ENCODE peak calls at places on chromosome 13, in five cellular contexts. One of them, this sample, is unnamed. For H3K4me1, the result is how much of the 10 kb centered on the place peaks cover.

GRCh38 chr13:29499766-29500165 is 95.7 kb downstream of the SLC7A1 start:
- DNase-seq in GM23248: no peak
- DNase-seq in astrocyte: no peak
- DNase-seq in colonic mucosa: no peak
- DNase-seq in aorta: no peak
- DNase-seq in this sample: no peak

GRCh38 chr13:91721413-91721812 is 323.0 kb downstream of the GPC5 start:
- DNase-seq in GM23248: no peak
- DNase-seq in astrocyte: no peak
- DNase-seq in colonic mucosa: no peak
- DNase-seq in aorta: no peak
- DNase-seq in this sample: no peak

GRCh38 chr13:105774739-105775460 is 760.6 kb downstream of the EFNB2 start:
- DNase-seq in GM23248: no peak
- DNase-seq in astrocyte: peak
- DNase-seq in colonic mucosa: no peak
- DNase-seq in aorta: no peak
- DNase-seq in this sample: no peak

GRCh38 chr13:94993608-94994007 is 281.3 kb upstream of the SOX21 start:
- DNase-seq in GM23248: no peak
- DNase-seq in astrocyte: peak
- DNase-seq in colonic mucosa: no peak
- DNase-seq in aorta: no peak
- DNase-seq in this sample: no peak

GRCh38 chr13:64774915-64775314 is 2455.2 kb downstream of the PCDH9 start:
- DNase-seq in GM23248: no peak
- DNase-seq in astrocyte: no peak
- DNase-seq in colonic mucosa: no peak
- DNase-seq in aorta: no peak
- DNase-seq in this sample: no peak

GRCh38 chr13:75633285-75633684 is 2.8 kb upstream of the LMO7 start:
- DNase-seq in GM23248: peak
- DNase-seq in astrocyte: peak
- DNase-seq in colonic mucosa: no peak
- DNase-seq in aorta: no peak
- DNase-seq in this sample: no peak

GRCh38 chr13:30049692-30050091 is 199.3 kb upstream of the UBL3 start:
- DNase-seq in GM23248: peak
- DNase-seq in astrocyte: no peak
- DNase-seq in colonic mucosa: no peak
- DNase-seq in aorta: no peak
- DNase-seq in this sample: no peak

GRCh38 chr13:49499889-49500660 is 4.3 kb downstream of the PHF11 start:
- DNase-seq in GM23248: peak
- DNase-seq in astrocyte: peak
- DNase-seq in colonic mucosa: no peak
- DNase-seq in aorta: no peak
- DNase-seq in this sample: no peak

GRCh38 chr13:66397133-66397532 is 833.0 kb downstream of the PCDH9 start:
- DNase-seq in GM23248: no peak
- DNase-seq in astrocyte: no peak
- DNase-seq in colonic mucosa: no peak
- DNase-seq in aorta: no peak
- DNase-seq in this sample: no peak

GRCh38 chr13:59787679-59788078 is 376.0 kb downstream of the DIAPH3 start:
- DNase-seq in GM23248: no peak
- DNase-seq in astrocyte: no peak
- DNase-seq in colonic mucosa: no peak
- DNase-seq in aorta: no peak
- DNase-seq in this sample: no peak

GRCh38 chr13:77565635-77566034 is 30.1 kb downstream of the SCEL start:
- DNase-seq in GM23248: peak
- DNase-seq in astrocyte: peak
- DNase-seq in colonic mucosa: no peak
- DNase-seq in aorta: no peak
- DNase-seq in this sample: no peak

GRCh38 chr13:58318495-58319167 is 687.1 kb downstream of the PCDH17 start:
- DNase-seq in GM23248: no peak
- DNase-seq in astrocyte: no peak
- DNase-seq in colonic mucosa: no peak
- DNase-seq in aorta: no peak
- DNase-seq in this sample: no peak

GRCh38 chr13:31408927-31409326 is 209.2 kb downstream of the B3GLCT start:
- DNase-seq in GM23248: no peak
- DNase-seq in astrocyte: no peak
- DNase-seq in colonic mucosa: no peak
- DNase-seq in aorta: no peak
- DNase-seq in this sample: no peak

GRCh38 chr13:95115525-95115924 is 185.7 kb downstream of the ABCC4 start:
- DNase-seq in GM23248: no peak
- DNase-seq in astrocyte: peak
- DNase-seq in colonic mucosa: peak
- DNase-seq in aorta: no peak
- DNase-seq in this sample: no peak

GRCh38 chr13:32581177-32581786 is 5.0 kb upstream of the PDS5B start:
- DNase-seq in GM23248: peak
- DNase-seq in astrocyte: peak
- DNase-seq in colonic mucosa: no peak
- DNase-seq in aorta: no peak
- DNase-seq in this sample: no peak

GRCh38 chr13:20826810-20827560 is 53.2 kb upstream of the EEF1AKMT1 start:
- DNase-seq in GM23248: peak
- DNase-seq in astrocyte: peak
- DNase-seq in colonic mucosa: no peak
- DNase-seq in aorta: no peak
- DNase-seq in this sample: no peak
- H3K4me1 ChIP-seq in GM23248: half or more
- H3K4me1 ChIP-seq in astrocyte: under half
- H3K4me1 ChIP-seq in colonic mucosa: under half
- H3K4me1 ChIP-seq in aorta: under half
- H3K4me1 ChIP-seq in this sample: under half

DNA sequence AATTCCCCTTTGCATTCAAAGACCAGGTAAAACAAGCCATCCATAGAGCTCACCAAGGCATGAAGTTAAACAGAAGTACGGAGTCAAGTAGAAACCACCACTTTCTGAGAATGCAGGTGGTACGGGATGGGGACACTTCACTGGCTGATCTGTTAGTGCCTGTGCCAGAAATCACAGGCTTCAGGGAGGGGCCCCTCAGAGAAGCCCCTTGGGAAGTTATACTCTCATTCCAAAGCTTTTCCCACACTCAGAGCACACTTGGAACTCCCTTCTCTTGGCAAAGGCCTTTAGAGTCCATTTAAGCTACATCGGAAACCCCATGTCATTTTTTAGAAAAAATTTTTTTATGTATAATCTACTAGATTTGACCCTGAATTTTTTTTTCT is 80.7 kb upstream of the WASF3 start:
- DNase-seq in GM23248: no peak
- DNase-seq in astrocyte: no peak
- DNase-seq in colonic mucosa: no peak
- DNase-seq in aorta: no peak
- DNase-seq in this sample: no peak
- H3K4me3 ChIP-seq in GM23248: peak
- H3K4me3 ChIP-seq in astrocyte: peak
- H3K4me3 ChIP-seq in colonic mucosa: no peak
- H3K4me3 ChIP-seq in aorta: no peak
- H3K4me3 ChIP-seq in this sample: no peak

DNA sequence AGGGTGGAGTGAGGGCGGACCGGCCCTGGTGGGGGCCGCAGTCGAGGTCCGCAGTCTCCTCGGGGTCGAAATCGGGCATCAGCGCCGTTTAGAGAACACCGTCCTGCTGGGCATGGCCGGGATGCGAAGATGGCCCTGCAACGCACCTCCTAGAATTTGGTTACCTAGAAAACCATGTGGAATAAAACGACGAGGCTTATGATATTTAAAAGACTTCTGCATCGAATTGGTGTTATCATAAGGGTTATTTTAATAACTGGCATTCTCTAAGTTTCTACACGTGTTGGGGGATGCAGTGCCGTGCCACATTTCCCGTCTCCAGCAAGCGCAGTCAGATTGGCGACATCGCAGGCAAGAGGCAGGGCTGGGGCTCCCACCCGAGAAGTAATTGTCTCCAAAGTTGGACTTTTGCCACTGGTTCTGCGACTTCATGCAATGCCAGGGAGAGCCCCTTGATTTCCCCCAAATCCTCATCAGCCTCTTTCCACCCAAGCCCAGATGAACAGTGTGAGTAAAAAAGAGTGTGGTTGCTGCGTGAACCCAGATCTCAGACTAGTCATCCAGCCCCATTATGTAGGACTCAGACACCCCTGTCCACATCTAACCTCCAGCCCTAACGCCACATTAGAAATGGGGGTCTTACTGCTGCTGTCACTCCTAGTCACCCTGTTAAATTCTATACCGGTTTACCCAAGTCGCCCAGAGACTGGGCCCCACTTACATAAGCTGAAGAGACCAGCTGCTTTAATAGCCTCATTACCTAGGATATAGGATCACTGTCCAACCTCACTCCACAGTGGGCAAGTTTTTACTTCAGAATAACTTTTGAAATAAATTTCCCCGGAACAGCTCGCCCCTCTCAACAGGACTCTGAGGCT is 571 bp upstream of the DHRS12 start:
- DNase-seq in GM23248: peak
- DNase-seq in astrocyte: no peak
- DNase-seq in colonic mucosa: peak
- DNase-seq in aorta: no peak
- DNase-seq in this sample: no peak
- H3K4me1 ChIP-seq in GM23248: under half
- H3K4me1 ChIP-seq in astrocyte: under half
- H3K4me1 ChIP-seq in colonic mucosa: under half
- H3K4me1 ChIP-seq in aorta: under half
- H3K4me1 ChIP-seq in this sample: under half

GRCh38 chr13:112709825-112710783 is 20.3 kb downstream of the ATP11A start:
- DNase-seq in GM23248: no peak
- DNase-seq in astrocyte: no peak
- DNase-seq in colonic mucosa: no peak
- DNase-seq in aorta: no peak
- DNase-seq in this sample: no peak

GRCh38 chr13:112708560-112709240 is 18.9 kb downstream of the ATP11A start:
- DNase-seq in GM23248: no peak
- DNase-seq in astrocyte: no peak
- DNase-seq in colonic mucosa: no peak
- DNase-seq in aorta: no peak
- DNase-seq in this sample: no peak

GRCh38 chr13:112711528-112712265 is 21.9 kb downstream of the ATP11A start:
- DNase-seq in GM23248: peak
- DNase-seq in astrocyte: peak
- DNase-seq in colonic mucosa: peak
- DNase-seq in aorta: peak
- DNase-seq in this sample: peak

GRCh38 chr13:112712451-112712881 is 22.6 kb downstream of the ATP11A start:
- DNase-seq in GM23248: no peak
- DNase-seq in astrocyte: no peak
- DNase-seq in colonic mucosa: no peak
- DNase-seq in aorta: no peak
- DNase-seq in this sample: no peak

GRCh38 chr13:112710855-112711527 is 21.2 kb downstream of the ATP11A start:
- DNase-seq in GM23248: no peak
- DNase-seq in astrocyte: no peak
- DNase-seq in colonic mucosa: no peak
- DNase-seq in aorta: no peak
- DNase-seq in this sample: no peak
- H3K4me3 ChIP-seq in GM23248: peak
- H3K4me3 ChIP-seq in astrocyte: peak
- H3K4me3 ChIP-seq in colonic mucosa: no peak
- H3K4me3 ChIP-seq in aorta: no peak
- H3K4me3 ChIP-seq in this sample: no peak

GRCh38 chr13:99225078-99225477 is 24.4 kb downstream of the UBAC2 start:
- DNase-seq in GM23248: no peak
- DNase-seq in astrocyte: no peak
- DNase-seq in colonic mucosa: no peak
- DNase-seq in aorta: no peak
- DNase-seq in this sample: no peak
- H3K4me1 ChIP-seq in GM23248: under half
- H3K4me1 ChIP-seq in astrocyte: under half
- H3K4me1 ChIP-seq in colonic mucosa: under half
- H3K4me1 ChIP-seq in aorta: under half
- H3K4me1 ChIP-seq in this sample: under half

GRCh38 chr13:45466359-45466758 is 1.6 kb downstream of the COG3 start:
- DNase-seq in GM23248: no peak
- DNase-seq in astrocyte: no peak
- DNase-seq in colonic mucosa: no peak
- DNase-seq in aorta: no peak
- DNase-seq in this sample: peak
- H3K4me3 ChIP-seq in GM23248: peak
- H3K4me3 ChIP-seq in astrocyte: no peak
- H3K4me3 ChIP-seq in colonic mucosa: peak
- H3K4me3 ChIP-seq in aorta: no peak
- H3K4me3 ChIP-seq in this sample: no peak

GRCh38 chr13:83272076-83272475 is 610.2 kb downstream of the SLITRK1 start:
- DNase-seq in GM23248: no peak
- DNase-seq in astrocyte: no peak
- DNase-seq in colonic mucosa: no peak
- DNase-seq in aorta: no peak
- DNase-seq in this sample: no peak

GRCh38 chr13:83274679-83275078 is 607.6 kb downstream of the SLITRK1 start:
- DNase-seq in GM23248: no peak
- DNase-seq in astrocyte: no peak
- DNase-seq in colonic mucosa: no peak
- DNase-seq in aorta: no peak
- DNase-seq in this sample: no peak
- H3K4me1 ChIP-seq in GM23248: under half
- H3K4me1 ChIP-seq in astrocyte: under half
- H3K4me1 ChIP-seq in colonic mucosa: under half
- H3K4me1 ChIP-seq in aorta: under half
- H3K4me1 ChIP-seq in this sample: under half

GRCh38 chr13:102781591-102781990 is 8.0 kb upstream of the TEX30 start:
- DNase-seq in GM23248: no peak
- DNase-seq in astrocyte: no peak
- DNase-seq in colonic mucosa: no peak
- DNase-seq in aorta: no peak
- DNase-seq in this sample: no peak
- H3K4me3 ChIP-seq in GM23248: no peak
- H3K4me3 ChIP-seq in astrocyte: no peak
- H3K4me3 ChIP-seq in colonic mucosa: no peak
- H3K4me3 ChIP-seq in aorta: no peak
- H3K4me3 ChIP-seq in this sample: no peak

GRCh38 chr13:74205313-74205690 is 71.1 kb upstream of the KLF12 start:
- DNase-seq in GM23248: no peak
- DNase-seq in astrocyte: peak
- DNase-seq in colonic mucosa: no peak
- DNase-seq in aorta: no peak
- DNase-seq in this sample: no peak
- H3K4me1 ChIP-seq in GM23248: half or more
- H3K4me1 ChIP-seq in astrocyte: under half
- H3K4me1 ChIP-seq in colonic mucosa: under half
- H3K4me1 ChIP-seq in aorta: under half
- H3K4me1 ChIP-seq in this sample: under half

This sample was measured in mucosa of descending colon.